ENCODE peak calls at places on chromosomes 2 and 18, in four cellular contexts. D, I, T and K are unnamed samples.

GRCh38 chr18:63591725-63592124 is 4.6 kb downstream of the SERPINB13 start:
- DNase-seq in D (no peak), I (no peak), T (no peak), K (no peak)

GRCh38 chr2:33344230-33344629 is 132.2 kb upstream of the RASGRP3 start:
- DNase-seq in D (no peak), I (no peak), T (no peak), K (no peak)

GRCh38 chr18:41096504-41096903 is 858.5 kb upstream of the PIK3C3 start:
- DNase-seq in D (no peak), I (no peak), T (no peak), K (no peak)

GRCh38 chr2:95032868-95033603 is 7.5 kb downstream of the MAL start:
- DNase-seq in D (no peak), I (no peak), T (no peak), K (no peak)

GRCh38 chr2:9811679-9812511 is 31.4 kb upstream of the TAF1B start:
- DNase-seq in D (no peak), I (no peak), T (no peak), K (no peak)

GRCh38 chr2:3486047-3487027 is 33.0 kb downstream of the ADI1 start:
- DNase-seq in D (no peak), I (no peak), T (no peak), K (no peak)

GRCh38 chr18:159037-159652 is 788 bp downstream of the USP14 start:
- DNase-seq in D (peak), I (no peak), T (no peak), K (no peak)

GRCh38 chr2:218180728-218181127 is 14.0 kb upstream of the CXCR1 start:
- DNase-seq in D (no peak), I (no peak), T (no peak), K (no peak)

GRCh38 chr2:2586068-2586776 is 255.1 kb upstream of the MYT1L start:
- DNase-seq in D (no peak), I (no peak), T (no peak), K (no peak)

GRCh38 chr2:48912110-48912509 is 156.6 kb upstream of the LHCGR start:
- DNase-seq in D (no peak), I (no peak), T (no peak), K (peak)

GRCh38 chr18:10340821-10341220 is 113.6 kb upstream of the APCDD1 start:
- DNase-seq in D (no peak), I (no peak), T (no peak), K (no peak)

GRCh38 chr18:21085579-21086161 is 25.9 kb downstream of the ROCK1 start:
- DNase-seq in D (no peak), I (no peak), T (no peak), K (no peak)

GRCh38 chr2:237546876-237547395 is 19.4 kb upstream of the PRLH start:
- DNase-seq in D (no peak), I (no peak), T (no peak), K (no peak)

GRCh38 chr2:170843656-170844055 is 27.0 kb downstream of the GAD1 start:
- DNase-seq in D (no peak), I (no peak), T (no peak), K (no peak)

GRCh38 chr2:217964658-217965161 is 38.1 kb downstream of the TNS1 start:
- DNase-seq in D (no peak), I (no peak), T (no peak), K (no peak)

GRCh38 chr2:206004004-206004693 is 81.8 kb downstream of the INO80D start:
- DNase-seq in D (no peak), I (no peak), T (no peak), K (peak)

GRCh38 chr2:144234115-144234772 is 285.7 kb downstream of the ZEB2 start:
- DNase-seq in D (no peak), I (no peak), T (no peak), K (no peak)

GRCh38 chr2:65991332-65991731 is 443.6 kb upstream of the MEIS1 start:
- DNase-seq in D (no peak), I (no peak), T (no peak), K (peak)

GRCh38 chr18:46756559-46757201 is at the start of gene ST8SIA5:
- DNase-seq in D (peak), I (no peak), T (no peak), K (no peak)

GRCh38 chr2:9256570-9257043 is 50.0 kb downstream of the ASAP2 start:
- DNase-seq in D (no peak), I (no peak), T (no peak), K (peak)

GRCh38 chr2:161141033-161141432 is 19.2 kb upstream of the TANK start:
- DNase-seq in D (no peak), I (no peak), T (no peak), K (no peak)

GRCh38 chr2:174633621-174633927 is 36.0 kb upstream of the WIPF1 start:
- DNase-seq in D (no peak), I (no peak), T (no peak), K (no peak)

GRCh38 chr2:54559593-54560145 is 103.5 kb downstream of the SPTBN1 start:
- DNase-seq in D (peak), I (no peak), T (no peak), K (peak)

GRCh38 chr2:133333189-133333588 is 235.1 kb downstream of the NCKAP5 start:
- DNase-seq in D (no peak), I (no peak), T (no peak), K (no peak)

GRCh38 chr2:239716536-239717318 is 308.4 kb downstream of the NDUFA10 start:
- DNase-seq in D (no peak), I (no peak), T (no peak), K (no peak)

GRCh38 chr2:9897331-9897737 is 54.1 kb downstream of the TAF1B start:
- DNase-seq in D (no peak), I (peak), T (no peak), K (no peak)

GRCh38 chr2:26848336-26849055 is 564 bp downstream of the DPYSL5 start:
- DNase-seq in D (peak), I (peak), T (no peak), K (no peak)

GRCh38 chr2:190789074-190790004 is 91.3 kb upstream of the GLS start:
- DNase-seq in D (no peak), I (no peak), T (no peak), K (no peak)

GRCh38 chr2:237451582-237452469 is 35.2 kb upstream of the MLPH start:
- DNase-seq in D (no peak), I (no peak), T (no peak), K (no peak)

GRCh38 chr2:96092580-96092877 is 23.8 kb downstream of the ADRA2B start:
- DNase-seq in D (no peak), I (no peak), T (no peak), K (no peak)

GRCh38 chr2:153408708-153409107 is 69.9 kb downstream of the RPRM start:
- DNase-seq in D (no peak), I (no peak), T (no peak), K (no peak)

GRCh38 chr2:17148298-17149228 is 369.7 kb downstream of the RAD51AP2 start:
- DNase-seq in D (no peak), I (no peak), T (no peak), K (no peak)

GRCh38 chr2:6036211-6036610 is 344.0 kb downstream of the SOX11 start:
- DNase-seq in D (no peak), I (no peak), T (no peak), K (no peak)

GRCh38 chr18:69874058-69874457 is 73.6 kb downstream of the CD226 start:
- DNase-seq in D (no peak), I (no peak), T (no peak), K (no peak)

GRCh38 chr2:33051586-33052385 is 105.0 kb downstream of the LTBP1 start:
- DNase-seq in D (peak), I (no peak), T (no peak), K (no peak)

GRCh38 chr2:692767-693166 is 15.6 kb upstream of the TMEM18 start:
- DNase-seq in D (no peak), I (no peak), T (no peak), K (no peak)

GRCh38 chr2:142918624-142919023 is 41.2 kb downstream of the KYNU start:
- DNase-seq in D (no peak), I (no peak), T (no peak), K (no peak)

GRCh38 chr2:65396348-65397026 is 35.9 kb downstream of the SPRED2 start:
- DNase-seq in D (peak), I (no peak), T (no peak), K (no peak)